ENCODE peak calls at places on chromosomes 5 and 9, in five cellular contexts. S is HEK293T, T is NT2/D1, P is GM12878, J is HepG2. M is an unnamed sample.
A peak's percentile ranks its signal among the peaks of the same experiment; 100 is the strongest.

GRCh38 chr9:16640649-16641048 is 229.8 kb downstream of the BNC2 start:
- DNase-seq in P (no peak), T (no peak), S (peak; percentile 7), J (no peak), M (no peak)

GRCh38 chr9:92974696-92975451 is 27.6 kb downstream of the FGD3 start:
- DNase-seq in P (no peak), S (no peak), T (no peak), J (no peak), M (no peak)

GRCh38 chr5:67244345-67244793 is 47.8 kb upstream of the CD180 start:
- DNase-seq in T (no peak), S (no peak), J (peak; percentile 28), P (no peak), M (no peak)

GRCh38 chr5:79513519-79514390 is at the start of gene HOMER1:
- DNase-seq in P (no peak), T (peak; percentile 49), J (peak; percentile 58), S (peak; percentile 68), M (peak; percentile 84)

GRCh38 chr9:89549031-89549644 is 51.2 kb upstream of the SEMA4D start:
- DNase-seq in J (peak; percentile 32), P (peak; percentile 62), T (peak; percentile 58), S (peak; percentile 88), M (peak; percentile 29)

GRCh38 chr5:159877894-159878448 is 38.3 kb upstream of the ADRA1B start:
- DNase-seq in S (no peak), J (no peak), T (no peak), P (no peak), M (no peak)

GRCh38 chr9:14170973-14171596 is 142.9 kb downstream of the NFIB start:
- DNase-seq in S (no peak), J (no peak), T (no peak), P (no peak), M (no peak)

GRCh38 chr9:89218040-89218928 is 39.7 kb upstream of the SHC3 start:
- DNase-seq in P (no peak), S (no peak), T (no peak), J (no peak), M (no peak)

GRCh38 chr9:133522073-133522910 is 2.5 kb downstream of the MYMK start:
- DNase-seq in J (no peak), S (no peak), P (no peak), T (no peak), M (no peak)

GRCh38 chr5:53884844-53885243 is 324.4 kb downstream of the NDUFS4 start:
- DNase-seq in S (no peak), T (no peak), J (no peak), P (no peak), M (no peak)

GRCh38 chr9:114850871-114851270 is 45.0 kb upstream of the TNFSF15 start:
- DNase-seq in S (no peak), P (no peak), J (no peak), T (no peak), M (no peak)

GRCh38 chr9:97845130-97845529 is 7.9 kb upstream of the FOXE1 start:
- DNase-seq in S (no peak), T (no peak), P (no peak), J (no peak), M (no peak)

GRCh38 chr5:38420691-38421395 is 135.6 kb downstream of the LIFR start:
- DNase-seq in S (peak; percentile 73), T (no peak), J (peak; percentile 54), P (no peak), M (peak; percentile 72)

GRCh38 chr9:104075801-104076753 is 18.0 kb upstream of the SMC2 start:
- DNase-seq in T (no peak), J (no peak), S (no peak), P (no peak), M (no peak)

GRCh38 chr9:134048582-134048968 is 19.3 kb downstream of the BRD3 start:
- DNase-seq in S (no peak), P (no peak), J (no peak), T (no peak), M (no peak)

GRCh38 chr5:313265-313664 is 8.2 kb upstream of the AHRR start:
- DNase-seq in T (no peak), J (no peak), S (no peak), P (no peak), M (no peak)

GRCh38 chr5:94793816-94794198 is 175.3 kb downstream of the SLF1 start:
- DNase-seq in S (no peak), P (no peak), T (no peak), J (no peak), M (no peak)

GRCh38 chr9:117763314-117763713 is 59.1 kb downstream of the TLR4 start:
- DNase-seq in J (no peak), S (no peak), T (no peak), P (no peak), M (no peak)

DNA sequence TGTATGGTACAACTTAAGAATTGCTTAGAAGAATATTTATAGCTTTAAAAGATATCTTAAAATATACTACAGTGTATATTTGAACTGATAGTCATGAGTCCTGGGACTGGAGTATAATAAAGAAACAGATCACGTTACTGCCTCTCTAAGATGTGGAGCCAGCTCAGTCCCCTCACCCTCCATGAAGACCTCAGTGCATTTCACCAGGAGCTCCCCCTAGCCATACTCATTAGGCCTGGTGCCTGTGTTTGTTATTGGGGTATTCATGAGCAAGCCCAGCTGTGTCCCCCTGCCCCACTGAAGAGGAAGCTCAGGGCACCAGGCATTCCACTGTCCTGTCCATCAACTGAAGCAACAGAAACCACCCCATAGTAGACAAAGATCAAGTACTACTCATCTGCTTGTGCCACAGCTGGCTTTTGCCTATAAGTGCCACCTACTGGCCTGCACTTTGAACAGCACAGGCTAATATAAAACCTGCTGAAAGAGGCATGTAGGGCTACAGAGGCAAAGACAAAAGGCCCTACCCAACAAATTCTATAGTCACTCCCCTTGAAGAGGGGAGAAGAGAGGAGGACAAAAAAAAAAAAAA is 850.2 kb upstream of the NUDT12 start:
- DNase-seq in P (no peak), J (peak; percentile 20), T (peak; percentile 13), S (peak; percentile 31), M (peak; percentile 51)
- TF ChIP-seq SUZ12 in P (no peak), J (no peak), T (no peak), S (no peak), M (no peak)

DNA sequence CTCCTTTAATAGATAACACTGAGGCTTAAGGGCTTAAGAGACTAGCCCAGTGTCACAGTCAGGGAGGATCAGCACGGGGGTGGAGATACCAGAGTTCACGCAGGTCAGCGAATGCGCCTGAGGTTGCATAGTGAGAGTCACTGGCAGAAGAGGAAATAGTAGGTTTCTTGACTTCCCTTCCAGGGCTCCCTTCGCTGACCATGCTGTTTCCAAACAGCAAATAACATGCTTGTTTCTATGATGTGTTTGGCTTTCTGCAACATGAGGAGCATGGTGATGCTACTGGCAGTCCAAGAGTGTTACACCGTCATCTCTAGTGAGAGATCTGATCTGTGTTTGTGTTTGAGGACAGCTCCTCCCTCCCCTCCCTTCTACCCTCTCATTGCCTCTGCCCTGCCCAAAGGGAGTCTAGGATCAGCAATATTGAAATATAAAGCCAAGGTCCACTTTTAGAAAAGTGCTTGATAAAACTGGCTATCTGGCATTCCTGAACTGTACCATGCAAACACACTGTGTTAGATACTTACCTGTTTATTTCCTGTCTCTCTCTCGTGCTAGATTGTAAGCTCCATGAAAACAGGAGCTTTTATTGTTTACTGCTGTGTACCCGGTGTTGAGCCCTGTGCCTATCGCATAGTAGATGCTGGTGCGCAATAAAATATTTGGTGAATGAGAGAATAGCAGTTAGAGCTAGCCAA is 12.3 kb downstream of the TLE4 start:
- DNase-seq in S (no peak), P (no peak), T (no peak), J (no peak), M (no peak)
- TF ChIP-seq SUZ12 in S (no peak), P (no peak), T (no peak), J (no peak), M (no peak)

DNA sequence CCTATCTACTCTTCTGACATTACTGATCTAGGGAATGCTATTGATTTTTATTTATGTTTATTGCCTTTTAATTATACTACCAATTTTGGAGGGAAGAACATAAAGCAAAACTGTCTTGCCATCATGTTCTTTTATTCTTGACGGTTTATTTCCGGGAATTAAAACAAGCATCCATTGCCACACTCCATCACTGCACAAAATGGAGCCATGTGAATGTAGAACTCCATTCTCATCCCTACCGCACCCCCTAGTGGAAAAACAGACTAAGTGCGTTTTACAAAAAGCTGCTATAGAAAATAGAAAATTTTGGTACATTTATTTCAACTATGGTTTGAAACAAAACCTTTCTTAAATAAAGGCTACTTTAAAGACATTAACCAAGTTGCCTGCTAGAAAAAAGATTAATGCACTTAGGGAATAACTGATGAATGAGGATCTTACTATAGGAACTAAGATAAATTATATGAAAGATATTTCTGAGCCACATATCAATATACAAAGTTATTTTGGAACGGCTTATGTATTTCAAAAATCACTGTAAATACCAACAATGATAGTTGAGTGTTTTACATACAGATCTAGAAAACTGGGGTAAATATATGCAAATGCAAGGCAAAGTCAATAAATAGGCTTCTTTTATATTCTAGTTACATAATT is 26.6 kb downstream of the OXCT1 start:
- DNase-seq in J (peak; percentile 36), T (peak; percentile 39), P (no peak), S (peak; percentile 47), M (no peak)
- TF ChIP-seq SUZ12 in J (no peak), T (no peak), P (no peak), S (no peak), M (no peak)

GRCh38 chr5:39423331-39423751 is 1.4 kb downstream of the DAB2 start:
- DNase-seq in T (no peak), S (no peak), P (no peak), J (no peak), M (no peak)
- TF ChIP-seq SUZ12 in T (no peak), S (no peak), P (no peak), J (no peak), M (no peak)

DNA sequence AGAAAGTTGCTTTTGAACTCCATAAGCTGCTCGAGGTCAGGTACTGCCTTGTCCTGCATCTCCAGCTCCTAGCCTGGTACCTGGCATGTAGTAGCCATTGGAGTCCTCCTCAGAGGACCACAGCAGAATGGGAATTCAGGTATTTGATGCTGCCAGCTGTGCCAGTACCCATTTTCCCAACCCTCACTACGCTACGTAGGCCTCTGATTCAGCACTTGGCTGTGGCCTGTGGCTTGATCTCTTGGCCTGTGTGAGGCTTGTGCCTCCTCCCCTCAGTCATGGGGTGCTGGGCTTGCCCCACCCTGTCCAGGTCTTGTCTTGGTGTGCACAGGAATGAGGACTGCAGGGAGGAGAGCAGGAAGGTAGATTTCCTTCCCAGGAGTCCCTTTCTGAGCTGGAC is 11.8 kb downstream of the OTULIN start:
- DNase-seq in S (no peak), T (no peak), P (no peak), J (no peak), M (no peak)
- TF ChIP-seq SUZ12 in S (no peak), T (no peak), P (no peak), J (no peak), M (no peak)